ENCODE peak calls at places on chromosomes 6 and 20, in five cellular contexts. One of them, this sample, is unnamed.
A peak's percentile ranks its signal among the peaks of the same experiment; 100 is the strongest.

GRCh38 chr20:21571841-21572690 is 58.2 kb upstream of the NKX2-2 start:
- DNase-seq in lower lobe of right lung: no peak
- DNase-seq in fibroblast of pulmonary artery: peak; percentile 7
- DNase-seq in sigmoid colon: no peak
- DNase-seq in cardiac muscle cell: peak; percentile 6
- DNase-seq in this sample: peak; percentile 3

GRCh38 chr6:29519291-29520010 is 31.7 kb upstream of the MAS1L start:
- DNase-seq in lower lobe of right lung: no peak
- DNase-seq in fibroblast of pulmonary artery: no peak
- DNase-seq in sigmoid colon: no peak
- DNase-seq in cardiac muscle cell: no peak
- DNase-seq in this sample: no peak

GRCh38 chr20:23311932-23312331 is 38.7 kb upstream of the NXT1 start:
- DNase-seq in lower lobe of right lung: no peak
- DNase-seq in fibroblast of pulmonary artery: no peak
- DNase-seq in sigmoid colon: no peak
- DNase-seq in cardiac muscle cell: no peak
- DNase-seq in this sample: no peak

GRCh38 chr6:150770631-150771030 is 94.9 kb upstream of the MTHFD1L start:
- DNase-seq in lower lobe of right lung: no peak
- DNase-seq in fibroblast of pulmonary artery: no peak
- DNase-seq in sigmoid colon: no peak
- DNase-seq in cardiac muscle cell: peak; percentile 66
- DNase-seq in this sample: no peak

GRCh38 chr6:42316390-42316970 is 98.8 kb upstream of the MRPS10 start:
- DNase-seq in lower lobe of right lung: peak; percentile 54
- DNase-seq in fibroblast of pulmonary artery: peak; percentile 72
- DNase-seq in sigmoid colon: no peak
- DNase-seq in cardiac muscle cell: peak; percentile 60
- DNase-seq in this sample: peak; percentile 61

GRCh38 chr6:149335924-149336323 is 18.4 kb downstream of the TAB2 start:
- DNase-seq in lower lobe of right lung: no peak
- DNase-seq in fibroblast of pulmonary artery: peak; percentile 67
- DNase-seq in sigmoid colon: no peak
- DNase-seq in cardiac muscle cell: peak; percentile 51
- DNase-seq in this sample: peak; percentile 94

GRCh38 chr6:54419885-54420284 is 111.6 kb downstream of the TINAG start:
- DNase-seq in lower lobe of right lung: no peak
- DNase-seq in fibroblast of pulmonary artery: peak; percentile 92
- DNase-seq in sigmoid colon: no peak
- DNase-seq in cardiac muscle cell: peak; percentile 90
- DNase-seq in this sample: peak; percentile 94

GRCh38 chr20:58625585-58625984 is 25.5 kb upstream of the STX16 start:
- DNase-seq in lower lobe of right lung: no peak
- DNase-seq in fibroblast of pulmonary artery: no peak
- DNase-seq in sigmoid colon: no peak
- DNase-seq in cardiac muscle cell: no peak
- DNase-seq in this sample: no peak

GRCh38 chr20:61664741-61665320 is 400.9 kb downstream of the TAF4 start:
- DNase-seq in lower lobe of right lung: no peak
- DNase-seq in fibroblast of pulmonary artery: no peak
- DNase-seq in sigmoid colon: no peak
- DNase-seq in cardiac muscle cell: no peak
- DNase-seq in this sample: no peak

GRCh38 chr6:10557886-10558285 is 36.7 kb downstream of the GCNT2 start:
- DNase-seq in lower lobe of right lung: no peak
- DNase-seq in fibroblast of pulmonary artery: no peak
- DNase-seq in sigmoid colon: no peak
- DNase-seq in cardiac muscle cell: no peak
- DNase-seq in this sample: no peak

GRCh38 chr6:158863646-158864045 is 44.5 kb upstream of the EZR start:
- DNase-seq in lower lobe of right lung: no peak
- DNase-seq in fibroblast of pulmonary artery: no peak
- DNase-seq in sigmoid colon: no peak
- DNase-seq in cardiac muscle cell: no peak
- DNase-seq in this sample: no peak

GRCh38 chr6:121733216-121733615 is 297.8 kb downstream of the GJA1 start:
- DNase-seq in lower lobe of right lung: no peak
- DNase-seq in fibroblast of pulmonary artery: peak; percentile 9
- DNase-seq in sigmoid colon: no peak
- DNase-seq in cardiac muscle cell: peak; percentile 4
- DNase-seq in this sample: peak; percentile 12

GRCh38 chr6:159833556-159833955 is 33.5 kb downstream of the PNLDC1 start:
- DNase-seq in lower lobe of right lung: no peak
- DNase-seq in fibroblast of pulmonary artery: peak; percentile 38
- DNase-seq in sigmoid colon: no peak
- DNase-seq in cardiac muscle cell: peak; percentile 57
- DNase-seq in this sample: peak; percentile 58

DNA sequence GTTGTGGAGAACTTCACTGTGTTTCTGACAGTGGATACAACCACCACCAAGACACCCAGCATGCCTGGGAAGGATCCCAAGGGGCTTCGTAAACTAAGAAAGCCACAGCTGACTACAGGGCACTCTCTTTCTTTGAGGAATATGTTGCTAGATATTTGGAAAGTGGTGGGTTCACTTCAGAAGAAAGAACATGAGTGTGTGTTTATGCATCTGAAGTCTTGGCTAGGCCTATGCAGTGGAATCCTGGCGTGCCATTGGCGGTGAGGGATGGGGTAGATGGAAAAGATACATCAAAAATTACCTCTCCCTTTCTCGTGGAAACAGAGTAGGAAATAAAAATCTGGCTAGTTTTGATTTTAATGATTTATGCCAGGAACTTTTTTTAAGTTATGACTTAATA is 187.7 kb downstream of the PDE7B start:
- DNase-seq in lower lobe of right lung: no peak
- DNase-seq in fibroblast of pulmonary artery: peak; percentile 46
- DNase-seq in sigmoid colon: no peak
- DNase-seq in cardiac muscle cell: peak; percentile 58
- DNase-seq in this sample: peak; percentile 41
- H3K4me3 ChIP-seq in lower lobe of right lung: peak overlapping the region; percentile 46
- H3K4me3 ChIP-seq in fibroblast of pulmonary artery: peak overlapping the region; percentile 59
- H3K4me3 ChIP-seq in sigmoid colon: no peak overlapping the region
- H3K4me3 ChIP-seq in cardiac muscle cell: no peak overlapping the region
- H3K4me3 ChIP-seq in this sample: peak overlapping the region; percentile 71

DNA sequence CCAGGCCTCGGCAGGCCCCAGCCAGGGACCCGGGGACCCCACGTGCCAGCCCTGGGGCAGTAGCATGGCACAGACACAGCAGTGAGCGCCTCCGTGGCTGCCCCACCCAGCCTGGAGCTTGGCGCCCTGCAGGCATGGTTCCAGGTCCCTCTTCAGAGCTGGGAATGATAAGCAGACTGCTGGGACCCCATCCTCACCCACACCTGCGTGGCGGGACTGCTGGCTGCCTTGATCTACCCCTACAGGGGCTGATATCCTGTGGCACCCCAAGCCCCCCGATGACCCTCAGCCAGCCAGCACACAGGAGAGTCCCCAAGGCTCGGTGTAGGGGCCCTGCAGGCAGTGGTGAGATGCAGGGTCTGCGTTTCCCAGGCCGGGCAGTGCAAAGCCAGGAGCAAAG is 47.1 kb downstream of the YTHDF1 start:
- DNase-seq in lower lobe of right lung: no peak
- DNase-seq in fibroblast of pulmonary artery: no peak
- DNase-seq in sigmoid colon: no peak
- DNase-seq in cardiac muscle cell: no peak
- DNase-seq in this sample: no peak
- TF ChIP-seq CTCF in lower lobe of right lung: no peak
- TF ChIP-seq CTCF in fibroblast of pulmonary artery: no peak
- TF ChIP-seq CTCF in sigmoid colon: no peak
- TF ChIP-seq CTCF in cardiac muscle cell: no peak
- TF ChIP-seq CTCF in this sample: no peak

GRCh38 chr20:53078761-53079482 is 106.8 kb downstream of the TSHZ2 start:
- DNase-seq in lower lobe of right lung: no peak
- DNase-seq in fibroblast of pulmonary artery: no peak
- DNase-seq in sigmoid colon: no peak
- DNase-seq in cardiac muscle cell: no peak
- DNase-seq in this sample: no peak

GRCh38 chr20:53080412-53080962 is 108.3 kb downstream of the TSHZ2 start:
- DNase-seq in lower lobe of right lung: no peak
- DNase-seq in fibroblast of pulmonary artery: no peak
- DNase-seq in sigmoid colon: no peak
- DNase-seq in cardiac muscle cell: no peak
- DNase-seq in this sample: no peak

GRCh38 chr20:53079883-53080282 is 107.7 kb downstream of the TSHZ2 start:
- DNase-seq in lower lobe of right lung: no peak
- DNase-seq in fibroblast of pulmonary artery: no peak
- DNase-seq in sigmoid colon: no peak
- DNase-seq in cardiac muscle cell: no peak
- DNase-seq in this sample: peak; percentile 23

GRCh38 chr20:53080969-53081871 is 109.1 kb downstream of the TSHZ2 start:
- DNase-seq in lower lobe of right lung: peak; percentile 48
- DNase-seq in fibroblast of pulmonary artery: peak; percentile 66
- DNase-seq in sigmoid colon: no peak
- DNase-seq in cardiac muscle cell: peak; percentile 42
- DNase-seq in this sample: peak; percentile 40

GRCh38 chr20:53079483-53079810 is 107.3 kb downstream of the TSHZ2 start:
- DNase-seq in lower lobe of right lung: no peak
- DNase-seq in fibroblast of pulmonary artery: no peak
- DNase-seq in sigmoid colon: no peak
- DNase-seq in cardiac muscle cell: no peak
- DNase-seq in this sample: no peak
- H3K4me3 ChIP-seq in lower lobe of right lung: no peak overlapping the region
- H3K4me3 ChIP-seq in fibroblast of pulmonary artery: no peak overlapping the region
- H3K4me3 ChIP-seq in sigmoid colon: no peak overlapping the region
- H3K4me3 ChIP-seq in cardiac muscle cell: no peak overlapping the region
- H3K4me3 ChIP-seq in this sample: no peak overlapping the region

GRCh38 chr6:162178666-162179065 is 548.9 kb downstream of the PRKN start:
- DNase-seq in lower lobe of right lung: no peak
- DNase-seq in fibroblast of pulmonary artery: no peak
- DNase-seq in sigmoid colon: no peak
- DNase-seq in cardiac muscle cell: no peak
- DNase-seq in this sample: no peak

GRCh38 chr6:162178266-162178665 is 549.3 kb downstream of the PRKN start:
- DNase-seq in lower lobe of right lung: no peak
- DNase-seq in fibroblast of pulmonary artery: no peak
- DNase-seq in sigmoid colon: no peak
- DNase-seq in cardiac muscle cell: no peak
- DNase-seq in this sample: no peak

GRCh38 chr6:162181741-162182401 is 545.7 kb downstream of the PRKN start:
- DNase-seq in lower lobe of right lung: no peak
- DNase-seq in fibroblast of pulmonary artery: peak; percentile 13
- DNase-seq in sigmoid colon: no peak
- DNase-seq in cardiac muscle cell: peak; percentile 23
- DNase-seq in this sample: peak; percentile 58

GRCh38 chr6:162179196-162179951 is 548.2 kb downstream of the PRKN start:
- DNase-seq in lower lobe of right lung: no peak
- DNase-seq in fibroblast of pulmonary artery: no peak
- DNase-seq in sigmoid colon: no peak
- DNase-seq in cardiac muscle cell: no peak
- DNase-seq in this sample: no peak

GRCh38 chr6:162177733-162178132 is 549.8 kb downstream of the PRKN start:
- DNase-seq in lower lobe of right lung: no peak
- DNase-seq in fibroblast of pulmonary artery: peak; percentile 3
- DNase-seq in sigmoid colon: no peak
- DNase-seq in cardiac muscle cell: peak; percentile 25
- DNase-seq in this sample: peak; percentile 49
- TF ChIP-seq CTCF in lower lobe of right lung: no peak
- TF ChIP-seq CTCF in fibroblast of pulmonary artery: no peak
- TF ChIP-seq CTCF in sigmoid colon: no peak
- TF ChIP-seq CTCF in cardiac muscle cell: peak; percentile 26
- TF ChIP-seq CTCF in this sample: peak; percentile 49

GRCh38 chr20:46172455-46172854 is 54.3 kb downstream of the CD40 start:
- DNase-seq in lower lobe of right lung: no peak
- DNase-seq in fibroblast of pulmonary artery: no peak
- DNase-seq in sigmoid colon: no peak
- DNase-seq in cardiac muscle cell: no peak
- DNase-seq in this sample: no peak

GRCh38 chr20:46174469-46175126 is 56.5 kb downstream of the CD40 start:
- DNase-seq in lower lobe of right lung: peak; percentile 84
- DNase-seq in fibroblast of pulmonary artery: peak; percentile 64
- DNase-seq in sigmoid colon: peak; percentile 72
- DNase-seq in cardiac muscle cell: peak; percentile 70
- DNase-seq in this sample: peak; percentile 52

GRCh38 chr20:46172961-46173536 is 54.9 kb downstream of the CD40 start:
- DNase-seq in lower lobe of right lung: no peak
- DNase-seq in fibroblast of pulmonary artery: no peak
- DNase-seq in sigmoid colon: no peak
- DNase-seq in cardiac muscle cell: no peak
- DNase-seq in this sample: no peak

GRCh38 chr20:46175127-46175494 is 57.0 kb downstream of the CD40 start:
- DNase-seq in lower lobe of right lung: no peak
- DNase-seq in fibroblast of pulmonary artery: no peak
- DNase-seq in sigmoid colon: no peak
- DNase-seq in cardiac muscle cell: no peak
- DNase-seq in this sample: no peak

DNA sequence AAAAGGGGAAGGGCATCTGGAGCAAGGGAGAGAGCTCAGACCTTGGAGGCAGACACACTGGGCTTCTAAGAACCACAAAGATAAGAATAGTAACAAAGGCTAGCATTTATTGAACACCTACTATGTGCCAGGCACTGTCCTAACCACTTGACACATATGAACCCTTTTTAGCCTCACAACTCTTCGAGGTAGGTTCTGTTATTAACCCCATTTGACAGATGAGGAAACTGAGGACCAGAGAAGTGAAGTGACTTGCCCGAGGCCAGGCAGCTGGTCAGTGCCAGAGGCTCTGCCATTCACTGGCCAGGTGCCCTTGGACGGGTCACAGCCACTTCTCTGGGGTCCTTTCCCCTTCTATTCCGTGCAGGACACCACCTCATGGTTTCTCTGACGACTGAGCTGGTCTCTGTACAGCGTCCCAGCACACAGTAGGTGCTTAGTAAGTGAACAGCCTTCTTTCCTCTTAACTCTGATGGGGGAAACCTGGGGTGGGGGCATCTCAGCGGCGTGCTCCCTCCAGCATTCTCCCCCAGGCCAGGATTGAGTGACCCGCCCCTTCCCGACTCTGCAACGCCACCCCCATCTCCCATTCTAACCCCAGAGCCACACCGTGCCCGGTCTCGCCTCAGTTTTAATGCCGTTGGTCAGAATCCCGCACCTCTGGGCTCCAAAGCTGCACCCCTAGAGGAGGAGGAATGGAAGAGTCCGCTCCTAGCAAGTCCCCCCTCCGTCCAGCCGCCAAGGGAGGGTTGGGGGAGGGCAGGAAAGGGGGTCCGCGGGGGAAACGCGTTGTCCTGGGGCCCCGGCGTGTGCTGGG is 55.7 kb downstream of the CD40 start:
- DNase-seq in lower lobe of right lung: no peak
- DNase-seq in fibroblast of pulmonary artery: no peak
- DNase-seq in sigmoid colon: no peak
- DNase-seq in cardiac muscle cell: no peak
- DNase-seq in this sample: no peak
- H3K4me3 ChIP-seq in lower lobe of right lung: no peak overlapping the region
- H3K4me3 ChIP-seq in fibroblast of pulmonary artery: no peak overlapping the region
- H3K4me3 ChIP-seq in sigmoid colon: no peak overlapping the region
- H3K4me3 ChIP-seq in cardiac muscle cell: no peak overlapping the region
- H3K4me3 ChIP-seq in this sample: no peak overlapping the region

GRCh38 chr20:62793757-62794006 is 2.6 kb upstream of the MRGBP start:
- DNase-seq in lower lobe of right lung: no peak
- DNase-seq in fibroblast of pulmonary artery: no peak
- DNase-seq in sigmoid colon: no peak
- DNase-seq in cardiac muscle cell: no peak
- DNase-seq in this sample: no peak
- TF ChIP-seq CTCF in lower lobe of right lung: no peak
- TF ChIP-seq CTCF in fibroblast of pulmonary artery: no peak
- TF ChIP-seq CTCF in sigmoid colon: no peak
- TF ChIP-seq CTCF in cardiac muscle cell: no peak
- TF ChIP-seq CTCF in this sample: no peak

This sample was measured in fibroblast of mammary gland.